ENCODE peak calls at places on chromosomes 2 and 18, in ten cellular contexts. N is heart left ventricle, L is colonic mucosa, J is A549, U is heart right ventricle, Q is OCI-LY7, M is tibial artery, S is pancreas, T is left ventricle myocardium inferior, A is PC-3. R is an unnamed sample. For H3K4me1, the result is how much of the 10 kb centered on the place peaks cover.

GRCh38 chr2:238997137-238997390 is 149.2 kb downstream of the TWIST2 start:
- DNase-seq in N (no peak), L (no peak), J (no peak), U (no peak), Q (no peak), M (no peak), S (no peak), T (no peak), A (no peak), R (no peak)

GRCh38 chr2:234816491-234816890 is 135.3 kb upstream of the SH3BP4 start:
- DNase-seq in N (no peak), L (no peak), J (no peak), U (no peak), Q (no peak), M (no peak), S (no peak), T (no peak), A (no peak), R (no peak)

GRCh38 chr2:19746137-19746585 is 155.6 kb downstream of the TTC32 start:
- DNase-seq in N (no peak), L (no peak), J (no peak), U (no peak), Q (no peak), M (no peak), S (no peak), T (no peak), A (no peak), R (no peak)

GRCh38 chr2:190997516-190998113 is 16.4 kb downstream of the STAT1 start:
- DNase-seq in N (no peak), L (no peak), J (no peak), U (no peak), Q (no peak), M (no peak), S (no peak), T (no peak), A (no peak), R (no peak)

GRCh38 chr2:667332-668000 is 9.7 kb downstream of the TMEM18 start:
- DNase-seq in N (no peak), L (no peak), J (peak), U (no peak), Q (peak), M (no peak), S (no peak), T (no peak), A (peak), R (no peak)

GRCh38 chr2:175126661-175127060 is 41.3 kb downstream of the ATF2 start:
- DNase-seq in N (no peak), L (no peak), J (no peak), U (no peak), Q (no peak), M (no peak), S (no peak), T (no peak), A (no peak), R (no peak)

GRCh38 chr2:141555876-141556470 is 574.8 kb downstream of the LRP1B start:
- DNase-seq in N (no peak), L (no peak), J (no peak), U (no peak), Q (no peak), M (no peak), S (no peak), T (no peak), A (no peak), R (no peak)

GRCh38 chr2:65062843-65063242 is 6.6 kb downstream of the CEP68 start:
- DNase-seq in N (no peak), L (no peak), J (no peak), U (no peak), Q (no peak), M (peak), S (no peak), T (no peak), A (no peak), R (no peak)

GRCh38 chr18:70132999-70133398 is 72.5 kb downstream of the RTTN start:
- DNase-seq in N (no peak), L (no peak), J (no peak), U (no peak), Q (no peak), M (peak), S (no peak), T (no peak), A (peak), R (no peak)

GRCh38 chr18:10457798-10458197 is 3.4 kb downstream of the APCDD1 start:
- DNase-seq in N (no peak), L (no peak), J (no peak), U (no peak), Q (no peak), M (no peak), S (no peak), T (no peak), A (no peak), R (no peak)

GRCh38 chr18:23283933-23284430 is 148.7 kb downstream of the CABLES1 start:
- DNase-seq in N (no peak), L (no peak), J (peak), U (no peak), Q (no peak), M (no peak), S (no peak), T (no peak), A (peak), R (no peak)

GRCh38 chr2:150477347-150477746 is 10.1 kb downstream of the RND3 start:
- DNase-seq in N (no peak), L (peak), J (no peak), U (no peak), Q (no peak), M (no peak), S (no peak), T (no peak), A (peak), R (peak)

DNA sequence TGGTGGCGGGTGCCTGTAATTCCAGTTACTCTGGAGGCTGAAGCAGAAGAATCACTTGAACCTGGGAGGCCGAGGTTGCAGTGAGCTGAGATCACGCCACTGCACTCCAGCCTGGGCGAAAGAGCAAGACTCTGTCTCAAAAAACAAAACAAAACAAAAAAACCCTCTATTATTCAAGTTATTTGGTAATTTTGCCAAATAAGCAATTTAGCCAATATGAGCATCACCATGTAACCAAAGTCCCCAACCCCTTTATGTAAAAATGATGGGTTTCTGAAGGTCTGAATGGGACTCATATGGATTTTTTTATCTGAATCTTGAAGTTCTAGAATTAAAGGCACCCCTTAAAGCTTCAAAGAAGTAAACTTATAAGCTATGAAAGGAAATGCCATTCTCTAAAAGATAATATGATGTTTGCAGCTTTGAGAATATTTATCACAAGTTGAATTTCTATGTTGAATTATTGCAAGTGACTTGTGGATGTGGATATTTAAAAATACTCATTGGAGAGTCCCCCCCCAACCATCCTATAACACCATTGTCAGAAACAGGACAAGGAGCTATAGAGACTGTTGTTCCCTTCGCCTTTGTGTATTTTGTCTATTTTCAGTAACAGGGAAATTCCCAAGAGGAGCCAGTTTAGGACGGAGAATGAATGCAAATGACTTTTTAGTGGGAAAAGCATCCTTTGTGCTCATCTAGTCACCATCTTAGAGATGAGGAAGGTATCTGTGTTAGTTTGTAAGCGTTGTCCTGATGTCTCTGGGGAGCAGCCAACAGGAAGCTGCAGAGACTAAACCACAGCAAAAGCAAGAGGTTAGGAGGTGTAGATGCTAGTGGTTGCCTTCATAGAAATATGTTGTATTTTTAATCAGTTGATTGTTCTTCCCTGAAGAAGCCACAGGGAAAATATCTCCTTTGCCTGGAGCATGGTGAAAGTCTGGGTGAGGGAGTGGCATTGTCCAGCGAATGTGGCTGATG is 68.3 kb downstream of the TET3 start:
- DNase-seq in N (no peak), L (no peak), J (no peak), U (no peak), Q (peak), M (no peak), S (no peak), T (no peak), A (no peak), R (no peak)
- H3K4me3 ChIP-seq in N (no peak), L (no peak), J (no peak), U (no peak), Q (no peak), M (no peak), S (no peak), T (no peak), A (no peak), R (no peak)

DNA sequence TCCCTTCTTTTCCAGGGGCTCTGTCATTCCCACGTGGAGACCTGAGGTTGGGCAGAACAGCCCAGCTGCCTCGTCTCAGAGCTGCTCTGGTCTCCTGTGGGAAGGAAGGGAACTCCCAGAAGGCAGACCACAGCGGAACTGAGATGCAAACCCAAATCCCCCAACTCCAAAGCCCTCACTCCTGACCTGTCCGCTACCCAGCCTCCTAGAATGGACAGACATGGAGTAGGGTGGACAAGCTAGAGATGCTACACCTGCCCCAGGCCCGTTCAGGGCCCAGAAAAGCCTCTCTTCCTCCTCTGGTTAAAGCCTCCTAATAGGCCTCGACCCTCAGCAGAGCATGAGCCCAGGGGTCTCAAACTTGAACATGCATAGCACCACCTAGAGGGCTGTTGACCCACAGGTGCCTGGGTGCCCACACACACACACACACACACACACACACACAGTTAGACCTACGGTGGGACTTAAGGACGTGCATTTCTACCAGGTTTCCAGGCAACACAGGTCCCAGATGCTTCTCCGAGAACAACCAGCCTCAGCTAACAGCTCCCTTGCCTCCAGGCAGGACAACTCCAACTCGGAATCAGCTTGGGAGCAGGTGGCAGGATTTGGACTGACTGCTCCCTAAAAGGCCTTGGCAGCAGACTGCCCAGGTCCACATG is 93.5 kb downstream of the TNS1 start:
- DNase-seq in N (peak), L (no peak), J (no peak), U (no peak), Q (peak), M (no peak), S (no peak), T (no peak), A (no peak), R (peak)
- H3K4me1 ChIP-seq in N (half or more), L (under half), J (under half), U (half or more), Q (under half), M (half or more), S (half or more), T (half or more), A (under half), R (half or more)

DNA sequence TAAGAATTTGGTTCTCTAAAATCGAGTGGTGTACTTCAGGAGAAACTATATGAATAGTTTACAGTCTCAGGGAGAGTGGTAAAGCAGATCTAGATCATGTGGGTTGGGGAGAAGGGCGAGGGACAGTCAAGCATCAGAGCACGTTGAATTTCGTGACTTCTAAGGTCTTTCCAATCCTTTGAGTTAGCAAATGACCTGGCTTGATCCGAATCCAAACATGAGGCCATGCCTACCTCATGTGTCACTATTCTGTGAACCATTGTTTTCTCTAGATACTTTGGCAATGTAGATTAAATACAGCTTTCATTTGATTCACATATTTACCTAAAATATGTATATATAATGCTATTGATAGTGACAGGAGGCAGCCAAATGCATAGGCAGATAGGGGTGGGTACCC is 674.9 kb downstream of the NYAP2 start:
- DNase-seq in N (no peak), L (no peak), J (no peak), U (no peak), Q (no peak), M (no peak), S (no peak), T (no peak), A (peak), R (no peak)
- TF ChIP-seq CTCF in N (no peak), L (no peak), J (no peak), U (no peak), Q (no peak), M (no peak), S (no peak), T (no peak), A (no peak), R (no peak)

GRCh38 chr18:46261799-46262198 is 157.6 kb downstream of the HAUS1 start:
- DNase-seq in N (no peak), L (no peak), J (no peak), U (no peak), Q (no peak), M (no peak), S (no peak), T (no peak), A (no peak), R (no peak)
- H3K4me3 ChIP-seq in N (no peak), L (no peak), J (no peak), U (no peak), Q (no peak), M (no peak), S (no peak), T (no peak), A (no peak), R (no peak)

DNA sequence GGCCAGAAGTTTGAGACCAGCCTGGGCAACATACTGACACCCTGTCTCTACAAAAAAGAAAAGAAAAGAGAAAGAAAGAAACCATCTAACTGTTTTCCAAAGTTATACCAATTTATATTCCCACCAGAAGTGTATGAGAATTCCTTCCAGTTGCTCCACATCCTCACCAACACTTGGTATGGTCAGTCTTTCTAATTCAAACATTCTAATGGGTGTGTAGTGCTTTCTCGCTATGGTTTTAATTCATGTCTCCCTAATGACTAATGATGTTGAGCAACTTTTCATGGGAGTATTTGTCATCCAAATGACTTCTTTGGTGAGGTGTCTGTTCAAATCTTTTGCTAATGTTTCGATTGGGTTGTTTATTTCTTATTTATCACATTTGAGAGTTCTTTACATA is 10.5 kb upstream of the B3GNT7 start:
- DNase-seq in N (no peak), L (no peak), J (no peak), U (no peak), Q (no peak), M (no peak), S (no peak), T (no peak), A (peak), R (no peak)
- H3K4me1 ChIP-seq in N (under half), L (under half), J (under half), U (under half), Q (under half), M (under half), S (under half), T (under half), A (under half), R (under half)